ENCODE peak calls at places on chromosomes 4 and X, in four cellular contexts. U is globus pallidus; E is effector memory CD4-positive, alpha-beta T cell; A is midbrain. W is an unnamed sample.

GRCh38 chrX:39337461-39337860 is 536.2 kb downstream of the MID1IP1 start:
- DNase-seq in U (no peak), E (no peak), A (no peak), W (peak; percentile 10)

GRCh38 chrX:53047228-53047627 is 1.4 kb upstream of the GPR173 start:
- DNase-seq in U (no peak), E (no peak), A (no peak), W (no peak)

GRCh38 chr4:1416051-1416947 is 10.1 kb upstream of the NKX1-1 start:
- DNase-seq in U (no peak), E (no peak), A (no peak), W (no peak)

GRCh38 chrX:132592880-132593279 is 104.0 kb upstream of the MBNL3 start:
- DNase-seq in U (peak; percentile 20), E (no peak), A (peak; percentile 1), W (no peak)

GRCh38 chrX:115690554-115691216 is 129.7 kb downstream of the PLS3 start:
- DNase-seq in U (peak; percentile 66), E (no peak), A (peak; percentile 64), W (peak; percentile 52)

GRCh38 chr4:119647558-119647957 is 19.0 kb upstream of the PDE5A start:
- DNase-seq in U (no peak), E (no peak), A (no peak), W (no peak)

GRCh38 chr4:76765473-76766183 is 132.3 kb downstream of the SOWAHB start:
- DNase-seq in U (no peak), E (no peak), A (no peak), W (no peak)

GRCh38 chr4:153507679-153508073 is 41.5 kb downstream of the TMEM131L start:
- DNase-seq in U (no peak), E (no peak), A (no peak), W (no peak)

GRCh38 chr4:135249006-135249405 is 1047.4 kb upstream of the PABPC4L start:
- DNase-seq in U (no peak), E (no peak), A (no peak), W (no peak)

GRCh38 chrX:149314031-149314430 is 191.1 kb downstream of the IDS start:
- DNase-seq in U (no peak), E (no peak), A (no peak), W (peak; percentile 63)

GRCh38 chr4:17033256-17034245 is 135.1 kb upstream of the LDB2 start:
- DNase-seq in U (no peak), E (no peak), A (no peak), W (no peak)

GRCh38 chrX:7088968-7089615 is 58.4 kb upstream of the STS start:
- DNase-seq in U (no peak), E (peak; percentile 9), A (no peak), W (no peak)

GRCh38 chr4:109433281-109434006 is at the start of gene SEC24B:
- DNase-seq in U (peak; percentile 79), E (peak; percentile 83), A (peak; percentile 86), W (peak; percentile 88)

GRCh38 chrX:132365490-132365889 is 123.3 kb downstream of the MBNL3 start:
- DNase-seq in U (no peak), E (no peak), A (no peak), W (no peak)

GRCh38 chr4:63841266-63841665 is 568.0 kb downstream of the TECRL start:
- DNase-seq in U (no peak), E (no peak), A (no peak), W (no peak)

GRCh38 chrX:357693-358471 is 28.8 kb downstream of the PPP2R3B start:
- DNase-seq in U (no peak), E (peak; percentile 11), A (no peak), W (no peak)

GRCh38 chr4:174604198-174604597 is 81.9 kb upstream of the HPGD start:
- DNase-seq in U (no peak), E (no peak), A (no peak), W (no peak)

GRCh38 chr4:20272411-20272872 is 20.7 kb downstream of the SLIT2 start:
- DNase-seq in U (no peak), E (no peak), A (no peak), W (no peak)

GRCh38 chr4:108166441-108167315 is 2.1 kb downstream of the LEF1 start:
- DNase-seq in U (no peak), E (peak; percentile 31), A (no peak), W (no peak)

GRCh38 chr4:85763207-85763606 is 288.3 kb downstream of the ARHGAP24 start:
- DNase-seq in U (no peak), E (no peak), A (no peak), W (no peak)

GRCh38 chr4:176277162-176277904 is 8.3 kb upstream of the ASB5 start:
- DNase-seq in U (peak; percentile 45), E (no peak), A (peak; percentile 34), W (peak; percentile 70)

GRCh38 chr4:33302298-33302697 is 2582.1 kb downstream of the PCDH7 start:
- DNase-seq in U (no peak), E (no peak), A (no peak), W (no peak)

GRCh38 chr4:84913176-84913575 is 53.3 kb downstream of the WDFY3 start:
- DNase-seq in U (no peak), E (no peak), A (no peak), W (no peak)

GRCh38 chr4:119106036-119107000 is 29.3 kb upstream of the MYOZ2 start:
- DNase-seq in U (no peak), E (no peak), A (no peak), W (no peak)

W was measured in G401.